ENCODE peak calls at places on chromosomes 12 and 14, in six cellular contexts. X, W, M, E, D and G are unnamed samples. For H3K36me3 and H3K9me3, the result is how much of the 10 kb centered on the place peaks cover.

GRCh38 chr12:40820794-40821484 is 128.7 kb downstream of the CNTN1 start:
- DNase-seq in X (no peak), W (no peak), M (no peak), E (no peak), D (no peak), G (no peak)

GRCh38 chr12:113119980-113120669 is 15.4 kb downstream of the RASAL1 start:
- DNase-seq in X (no peak), W (no peak), M (no peak), E (no peak), D (no peak), G (no peak)

GRCh38 chr14:75279153-75279738 is 618 bp downstream of the FOS start:
- DNase-seq in X (peak), W (peak), M (peak), E (peak), D (peak), G (no peak)

GRCh38 chr12:68905731-68906130 is 27.2 kb downstream of the CPM start:
- DNase-seq in X (no peak), W (no peak), M (no peak), E (no peak), D (no peak), G (no peak)

GRCh38 chr14:32330356-32331226 is 1.5 kb downstream of the AKAP6 start:
- DNase-seq in X (peak), W (no peak), M (no peak), E (no peak), D (no peak), G (no peak)

GRCh38 chr12:131050463-131051154 is 96.9 kb downstream of the ADGRD1 start:
- DNase-seq in X (no peak), W (no peak), M (no peak), E (peak), D (no peak), G (no peak)

GRCh38 chr14:72792051-72792788 is 101.7 kb downstream of the DPF3 start:
- DNase-seq in X (peak), W (no peak), M (peak), E (peak), D (no peak), G (no peak)

GRCh38 chr14:42307239-42307825 is 700.7 kb downstream of the LRFN5 start:
- DNase-seq in X (no peak), W (no peak), M (no peak), E (no peak), D (no peak), G (no peak)

GRCh38 chr14:95460647-95461478 is 55.6 kb downstream of the SYNE3 start:
- DNase-seq in X (peak), W (no peak), M (no peak), E (no peak), D (peak), G (peak)

GRCh38 chr12:124432376-124432775 is 135.0 kb downstream of the NCOR2 start:
- DNase-seq in X (no peak), W (no peak), M (no peak), E (no peak), D (no peak), G (no peak)
- H3K36me3 ChIP-seq in X (under half), W (under half), M (under half), E (under half), D (under half), G (under half)

DNA sequence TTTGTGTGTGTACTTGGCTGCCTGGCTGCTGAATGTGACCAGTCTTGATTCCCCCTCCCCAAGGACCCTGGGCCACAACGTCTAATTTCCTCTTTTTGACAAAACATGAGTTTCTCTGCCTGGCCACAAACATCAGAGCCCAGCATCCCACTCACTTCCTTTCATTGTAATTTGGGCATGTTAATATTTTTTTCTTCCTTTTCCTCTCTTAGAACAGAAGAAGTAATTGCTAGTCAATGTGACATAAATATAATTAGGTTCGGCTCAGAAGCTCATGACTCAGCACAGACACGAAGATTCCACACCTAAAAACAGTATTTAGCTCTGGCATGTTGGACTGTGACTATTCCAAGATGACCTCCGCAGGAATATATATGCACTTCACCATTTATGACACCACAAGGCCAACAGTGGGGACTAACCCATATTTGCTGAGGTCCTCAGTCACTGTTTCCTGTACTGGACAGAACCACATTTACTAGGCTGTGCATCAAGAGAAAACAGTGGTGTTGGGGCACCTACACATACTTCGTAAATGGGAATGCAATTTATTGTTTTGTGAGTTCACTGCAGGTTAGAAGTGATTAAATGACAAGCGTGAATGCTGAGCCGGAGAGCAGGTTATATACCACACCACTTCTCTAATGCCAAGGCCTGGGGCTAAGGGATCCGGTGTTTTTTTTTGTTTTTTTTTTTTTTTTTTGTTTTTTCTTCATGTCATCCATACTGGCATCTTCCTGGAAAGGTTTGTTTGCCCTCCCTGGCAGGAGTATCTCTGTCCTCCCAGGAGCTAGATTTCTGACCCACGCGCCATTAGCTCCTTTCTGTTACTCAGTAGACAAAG is 4.2 kb downstream of the GSG1 start:
- DNase-seq in X (no peak), W (no peak), M (no peak), E (no peak), D (peak), G (no peak)
- H3K4me3 ChIP-seq in X (no peak), W (no peak), M (no peak), E (no peak), D (peak), G (no peak)

DNA sequence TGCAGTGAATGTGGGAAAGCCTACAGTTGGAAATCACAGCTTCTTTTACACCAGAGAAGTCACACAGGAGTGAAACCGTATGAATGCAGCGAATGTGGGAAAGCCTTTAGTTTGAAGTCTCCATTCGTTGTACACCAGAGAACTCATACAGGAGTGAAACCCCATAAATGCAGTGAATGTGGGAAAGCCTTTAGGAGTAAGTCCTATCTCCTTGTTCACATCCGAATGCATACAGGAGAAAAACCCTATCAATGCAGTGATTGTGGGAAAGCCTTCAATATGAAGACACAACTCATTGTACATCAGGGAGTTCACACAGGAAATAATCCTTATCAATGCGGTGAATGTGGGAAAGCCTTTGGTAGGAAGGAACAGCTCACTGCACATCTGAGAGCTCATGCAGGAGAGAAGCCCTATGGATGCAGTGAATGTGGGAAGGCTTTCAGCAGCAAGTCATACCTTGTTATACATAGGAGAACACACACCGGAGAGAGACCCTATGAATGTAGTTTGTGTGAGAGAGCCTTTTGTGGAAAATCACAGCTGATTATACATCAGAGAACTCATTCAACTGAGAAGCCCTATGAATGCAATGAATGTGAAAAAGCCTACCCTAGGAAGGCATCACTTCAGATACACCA is 24.6 kb downstream of the ZNF26 start:
- DNase-seq in X (no peak), W (no peak), M (no peak), E (no peak), D (peak), G (no peak)
- H3K9me3 ChIP-seq in X (under half), W (half or more), M (under half), E (under half), D (under half), G (half or more)

GRCh38 chr14:77920312-77920711 is 120.4 kb downstream of the ADCK1 start:
- DNase-seq in X (no peak), W (no peak), M (no peak), E (no peak), D (no peak), G (no peak)
- H3K36me3 ChIP-seq in X (under half), W (under half), M (under half), E (under half), D (under half), G (under half)

GRCh38 chr12:91441996-91442395 is 259.4 kb upstream of the DCN start:
- DNase-seq in X (no peak), W (no peak), M (no peak), E (no peak), D (no peak), G (no peak)
- H3K4me3 ChIP-seq in X (no peak), W (no peak), M (no peak), E (no peak), D (no peak), G (no peak)